ENCODE peak calls at places on chromosomes 13 and 19, in eight cellular contexts. F is AG09319, N is psoas muscle, M is Calu3, T is T follicular helper cell, I is mesendoderm, A is GM23338, L is AML-193. Z is an unnamed sample.

GRCh38 chr19:46211201-46211881 is 18.2 kb upstream of the IGFL1 start:
- DNase-seq in F (no peak), N (peak), M (peak), T (no peak), I (peak), A (peak), L (no peak), Z (no peak)

GRCh38 chr19:18223860-18224524 is 2.2 kb downstream of the PDE4C start:
- DNase-seq in F (no peak), N (peak), M (peak), T (no peak), I (peak), A (peak), L (no peak), Z (peak)

GRCh38 chr19:6092329-6093286 is 17.7 kb downstream of the RFX2 start:
- DNase-seq in F (peak), N (peak), M (peak), T (no peak), I (peak), A (peak), L (no peak), Z (no peak)

GRCh38 chr13:36850790-36851438 is 31.9 kb downstream of the RFXAP start:
- DNase-seq in F (no peak), N (no peak), M (peak), T (no peak), I (peak), A (peak), L (peak), Z (peak)

GRCh38 chr13:28551498-28551895 is 56.6 kb upstream of the FLT1 start:
- DNase-seq in F (no peak), N (no peak), M (no peak), T (no peak), I (no peak), A (no peak), L (no peak), Z (no peak)

GRCh38 chr13:83709751-83710515 is 172.3 kb downstream of the SLITRK1 start:
- DNase-seq in F (no peak), N (no peak), M (no peak), T (no peak), I (no peak), A (no peak), L (no peak), Z (no peak)

GRCh38 chr13:69903081-69903480 is 204.5 kb upstream of the ATXN8OS start:
- DNase-seq in F (no peak), N (no peak), M (no peak), T (no peak), I (no peak), A (no peak), L (no peak), Z (no peak)

GRCh38 chr19:5985098-5985783 is 7.3 kb upstream of the RANBP3 start:
- DNase-seq in F (no peak), N (no peak), M (no peak), T (no peak), I (no peak), A (no peak), L (no peak), Z (no peak)

GRCh38 chr13:99062593-99062992 is 84.7 kb upstream of the DOCK9 start:
- DNase-seq in F (no peak), N (no peak), M (no peak), T (no peak), I (no peak), A (no peak), L (no peak), Z (no peak)

GRCh38 chr19:39733841-39734240 is 4.0 kb downstream of the CLC start:
- DNase-seq in F (no peak), N (no peak), M (no peak), T (no peak), I (no peak), A (no peak), L (no peak), Z (no peak)

GRCh38 chr19:33312065-33312464 is 9.7 kb upstream of the CEBPA start:
- DNase-seq in F (no peak), N (no peak), M (no peak), T (no peak), I (no peak), A (no peak), L (no peak), Z (no peak)

GRCh38 chr19:42216653-42217521 is 590 bp downstream of the DEDD2 start:
- DNase-seq in F (no peak), N (peak), M (peak), T (no peak), I (peak), A (peak), L (no peak), Z (no peak)

GRCh38 chr13:44088911-44089851 is 209.5 kb downstream of the LACC1 start:
- DNase-seq in F (no peak), N (no peak), M (no peak), T (no peak), I (no peak), A (no peak), L (no peak), Z (no peak)

GRCh38 chr19:35513975-35514809 is 743 bp upstream of the DMKN start:
- DNase-seq in F (no peak), N (no peak), M (peak), T (no peak), I (peak), A (peak), L (no peak), Z (no peak)

GRCh38 chr13:40069173-40070044 is 413.9 kb downstream of the COG6 start:
- DNase-seq in F (peak), N (peak), M (peak), T (peak), I (peak), A (peak), L (peak), Z (peak)

GRCh38 chr13:27147530-27148170 is 24.0 kb downstream of the USP12 start:
- DNase-seq in F (no peak), N (no peak), M (no peak), T (no peak), I (no peak), A (no peak), L (no peak), Z (no peak)

GRCh38 chr13:113853518-113854237 is 10.2 kb downstream of the GAS6 start:
- DNase-seq in F (no peak), N (peak), M (no peak), T (no peak), I (no peak), A (no peak), L (no peak), Z (no peak)